ENCODE peak calls at places on chromosomes 12 and 14, in six cellular contexts. C, T, D, P, U and I are unnamed samples.

GRCh38 chr12:15767301-15767700 is 21.9 kb downstream of the EPS8 start:
- DNase-seq in C (no peak), T (no peak), D (no peak), P (no peak), U (no peak), I (no peak)

GRCh38 chr12:74725154-74725553 is 187.5 kb downstream of the ATXN7L3B start:
- DNase-seq in C (no peak), T (peak), D (no peak), P (peak), U (no peak), I (no peak)

GRCh38 chr14:90228478-90228877 is 27.9 kb upstream of the PSMC1 start:
- DNase-seq in C (no peak), T (no peak), D (no peak), P (no peak), U (no peak), I (no peak)

GRCh38 chr12:132338311-132338710 is 8.9 kb upstream of the GALNT9 start:
- DNase-seq in C (no peak), T (no peak), D (peak), P (no peak), U (no peak), I (no peak)

GRCh38 chr12:50764861-50765324 is 992 bp downstream of the ATF1 start:
- DNase-seq in C (no peak), T (peak), D (no peak), P (peak), U (no peak), I (no peak)

GRCh38 chr14:90454041-90455000 is 57.5 kb downstream of the CALM1 start:
- DNase-seq in C (peak), T (peak), D (no peak), P (peak), U (no peak), I (peak)

GRCh38 chr14:55449116-55449515 is 8.7 kb upstream of the TBPL2 start:
- DNase-seq in C (no peak), T (no peak), D (no peak), P (no peak), U (no peak), I (no peak)

GRCh38 chr12:11875414-11875935 is 195.3 kb upstream of the BCL2L14 start:
- DNase-seq in C (no peak), T (peak), D (no peak), P (no peak), U (no peak), I (no peak)

GRCh38 chr12:85725991-85726390 is 110.2 kb downstream of the RASSF9 start:
- DNase-seq in C (no peak), T (peak), D (no peak), P (peak), U (no peak), I (no peak)

GRCh38 chr14:92217956-92218355 is 96.2 kb downstream of the CPSF2 start:
- DNase-seq in C (no peak), T (no peak), D (no peak), P (no peak), U (no peak), I (no peak)

GRCh38 chr14:73996731-73997107 is 22.4 kb downstream of the ENTPD5 start:
- DNase-seq in C (no peak), T (no peak), D (no peak), P (no peak), U (no peak), I (no peak)

GRCh38 chr12:50589650-50590435 is 85.1 kb downstream of the DIP2B start:
- DNase-seq in C (no peak), T (peak), D (no peak), P (peak), U (no peak), I (no peak)

GRCh38 chr12:68572650-68573049 is 38.0 kb upstream of the RAP1B start:
- DNase-seq in C (no peak), T (no peak), D (no peak), P (peak), U (no peak), I (no peak)

GRCh38 chr14:53964249-53964648 is 7.6 kb upstream of the BMP4 start:
- DNase-seq in C (no peak), T (no peak), D (no peak), P (peak), U (no peak), I (no peak)

GRCh38 chr14:56087824-56088571 is 30.2 kb upstream of the PELI2 start:
- DNase-seq in C (no peak), T (no peak), D (no peak), P (peak), U (no peak), I (no peak)

GRCh38 chr12:848519-849191 is 96.3 kb downstream of the WNK1 start:
- DNase-seq in C (no peak), T (no peak), D (no peak), P (peak), U (no peak), I (no peak)

GRCh38 chr14:100652739-100653138 is 65.5 kb upstream of the BEGAIN start:
- DNase-seq in C (no peak), T (no peak), D (no peak), P (no peak), U (no peak), I (no peak)

GRCh38 chr14:38442208-38442607 is 186.3 kb upstream of the CLEC14A start:
- DNase-seq in C (no peak), T (no peak), D (no peak), P (no peak), U (no peak), I (no peak)

GRCh38 chr14:76894308-76894707 is 68.1 kb downstream of the LRRC74A start:
- DNase-seq in C (no peak), T (no peak), D (no peak), P (no peak), U (no peak), I (no peak)

GRCh38 chr12:116142936-116143882 is 134.3 kb downstream of the MED13L start:
- DNase-seq in C (no peak), T (peak), D (no peak), P (peak), U (no peak), I (no peak)

GRCh38 chr12:72448805-72449204 is 176.6 kb downstream of the TRHDE start:
- DNase-seq in C (no peak), T (peak), D (no peak), P (no peak), U (no peak), I (no peak)

GRCh38 chr12:89117448-89118034 is 234.8 kb downstream of the DUSP6 start:
- DNase-seq in C (peak), T (peak), D (no peak), P (no peak), U (no peak), I (no peak)

GRCh38 chr14:94050231-94050880 is 24.2 kb downstream of the OTUB2 start:
- DNase-seq in C (peak), T (no peak), D (no peak), P (no peak), U (peak), I (peak)

GRCh38 chr14:94051779-94052178 is 25.6 kb downstream of the OTUB2 start:
- DNase-seq in C (no peak), T (no peak), D (no peak), P (no peak), U (peak), I (peak)

GRCh38 chr14:94052662-94053061 is 26.5 kb downstream of the OTUB2 start:
- DNase-seq in C (no peak), T (no peak), D (no peak), P (no peak), U (peak), I (no peak)

GRCh38 chr14:94049625-94050023 is 23.5 kb downstream of the OTUB2 start:
- DNase-seq in C (no peak), T (no peak), D (no peak), P (no peak), U (no peak), I (no peak)

DNA sequence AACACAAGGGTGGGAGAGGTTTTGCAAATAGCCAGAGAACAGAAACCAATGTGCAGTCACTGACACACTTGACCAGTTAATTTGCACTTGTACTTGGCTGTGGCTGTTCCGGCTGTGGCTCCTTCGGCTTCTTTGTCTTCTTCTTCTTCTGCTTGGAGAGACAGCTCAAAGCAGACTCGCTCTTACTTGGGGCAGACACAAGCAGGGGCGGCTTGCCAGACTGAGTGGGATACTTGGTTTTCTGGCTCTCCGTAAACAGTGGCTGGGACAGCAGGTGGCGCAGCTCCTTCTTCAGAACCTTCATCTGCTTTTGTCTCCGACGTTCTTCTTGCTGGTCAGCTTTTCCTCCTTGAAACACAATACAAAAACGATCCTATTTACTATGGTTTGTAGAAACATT is 25.0 kb downstream of the OTUB2 start:
- DNase-seq in C (no peak), T (peak), D (no peak), P (peak), U (peak), I (no peak)
- TF ChIP-seq CTCF in C (peak), T (peak), D (no peak), P (peak), U (no peak), I (no peak)

DNA sequence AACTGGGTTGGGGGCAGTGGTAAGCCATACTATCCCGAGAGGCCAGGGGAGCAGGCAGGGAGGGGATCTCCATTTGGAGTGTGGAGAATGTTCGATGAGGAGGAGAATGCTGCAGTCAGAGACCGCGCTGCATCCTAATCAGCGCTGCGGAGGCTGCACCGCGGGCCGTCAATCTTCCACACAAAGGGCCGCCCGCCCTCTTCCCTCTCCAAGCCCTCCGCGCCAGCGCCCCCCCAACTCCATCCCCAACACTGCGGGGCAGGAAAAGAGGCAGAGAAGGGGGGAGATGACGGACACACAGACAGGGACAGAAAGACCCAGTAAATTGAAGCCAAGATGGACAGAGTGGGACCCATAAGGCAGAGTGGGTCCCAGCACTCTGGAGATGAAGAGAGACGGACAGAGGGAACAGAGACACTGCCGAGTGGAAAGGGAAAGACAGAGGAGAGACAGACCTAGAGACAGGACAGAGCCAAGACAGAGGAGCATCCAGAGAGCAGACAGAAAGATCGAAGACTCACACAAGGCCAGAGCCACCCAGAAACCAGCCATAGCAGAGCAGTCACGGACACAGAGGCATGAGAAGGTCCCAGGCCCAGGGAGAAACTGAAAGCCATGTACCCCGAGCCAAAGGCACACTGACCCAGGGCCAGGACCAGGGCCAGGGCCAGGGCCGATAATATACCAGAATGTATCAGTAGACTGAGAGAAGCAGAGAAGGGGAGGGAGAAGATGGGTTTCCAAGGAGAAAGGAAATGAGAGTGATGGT is 3.5 kb downstream of the CISTR start:
- DNase-seq in C (no peak), T (no peak), D (no peak), P (no peak), U (no peak), I (no peak)
- H3K27ac ChIP-seq in C (no peak), T (no peak), D (no peak), P (no peak), U (no peak), I (no peak)

DNA sequence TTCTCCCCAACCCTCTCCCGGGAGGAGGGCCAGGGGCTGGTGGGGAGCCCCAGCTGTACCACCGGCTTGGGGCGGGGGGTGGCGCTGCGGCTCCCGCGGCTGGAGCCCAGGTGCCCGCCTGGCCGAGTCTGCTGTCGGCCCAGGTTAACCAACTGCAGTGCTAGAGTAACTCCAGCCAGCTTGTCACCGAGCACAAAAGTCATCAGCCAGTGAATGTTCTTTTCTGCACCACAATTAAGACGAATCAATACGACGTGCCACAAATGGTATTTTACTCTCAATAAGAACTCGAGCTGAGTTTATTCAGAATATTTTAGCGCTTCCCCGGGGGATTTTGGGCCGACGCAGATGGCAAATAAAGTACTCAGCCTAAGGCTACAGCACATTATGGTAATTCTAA is 83.3 kb downstream of the BCL11B start:
- DNase-seq in C (no peak), T (peak), D (no peak), P (no peak), U (peak), I (no peak)
- TF ChIP-seq CTCF in C (no peak), T (peak), D (no peak), P (no peak), U (no peak), I (no peak)

DNA sequence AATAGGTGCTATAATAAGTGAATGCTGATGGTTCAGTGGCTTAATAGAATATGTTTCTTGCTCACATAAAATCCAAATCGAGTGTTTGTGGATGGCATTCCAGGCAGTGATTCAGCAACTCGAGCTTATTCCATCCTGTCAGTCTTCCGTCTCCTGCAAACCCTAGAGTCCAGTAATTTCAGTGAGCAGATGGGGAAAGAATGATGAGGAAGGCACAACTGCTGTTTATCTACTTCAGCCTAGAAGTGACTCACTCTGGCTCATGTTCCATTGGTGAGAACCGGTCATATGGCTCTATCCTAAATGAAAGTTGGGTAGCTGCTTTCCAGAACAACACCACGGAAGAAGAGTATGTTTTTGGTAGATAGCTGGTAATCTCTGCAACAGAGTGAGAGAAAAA is 421.8 kb upstream of the PDE3A start:
- DNase-seq in C (no peak), T (no peak), D (no peak), P (peak), U (peak), I (no peak)
- H3K27ac ChIP-seq in C (no peak), T (no peak), D (no peak), P (peak), U (peak), I (no peak)

DNA sequence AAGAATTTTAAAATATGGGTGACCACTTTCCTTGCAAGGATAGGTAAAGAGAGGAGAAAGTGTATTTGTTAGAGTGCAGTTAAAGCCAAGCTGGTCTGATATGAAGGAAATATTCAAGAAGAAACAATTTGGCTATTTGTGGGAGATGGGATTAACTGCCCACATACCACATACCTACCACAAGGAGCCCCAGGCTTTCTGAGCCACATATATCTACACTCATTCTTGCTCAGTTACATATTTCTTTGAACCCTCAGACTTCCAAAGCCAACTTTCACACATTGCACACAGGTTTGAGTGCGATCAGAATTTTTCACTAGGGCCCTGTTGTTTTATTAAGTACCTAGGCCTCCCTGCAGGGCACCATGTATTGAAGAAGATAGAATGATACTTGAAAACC is 330.2 kb downstream of the ZFP36L1 start:
- DNase-seq in C (no peak), T (no peak), D (no peak), P (peak), U (no peak), I (no peak)
- TF ChIP-seq CTCF in C (no peak), T (no peak), D (no peak), P (peak), U (peak), I (no peak)